ENCODE peak calls at places on chromosome 1, in five cellular contexts. V, J, H, Y and X are unnamed samples.

GRCh38 chr1:81801834-81802531 is 1.2 kb downstream of the ADGRL2 start:
- DNase-seq in V (peak; percentile 30), J (peak; percentile 55), H (peak; percentile 13), Y (no peak), X (peak; percentile 59)

GRCh38 chr1:222525956-222526355 is 21.9 kb downstream of the HHIPL2 start:
- DNase-seq in V (no peak), J (no peak), H (no peak), Y (no peak), X (no peak)

GRCh38 chr1:241250465-241250864 is 106.5 kb downstream of the RGS7 start:
- DNase-seq in V (no peak), J (no peak), H (no peak), Y (no peak), X (peak; percentile 27)

GRCh38 chr1:205456383-205456867 is 580 bp upstream of the BLACAT1 start:
- DNase-seq in V (no peak), J (no peak), H (no peak), Y (peak; percentile 61), X (no peak)

GRCh38 chr1:93519196-93519825 is 71.4 kb downstream of the FNBP1L start:
- DNase-seq in V (no peak), J (peak; percentile 10), H (no peak), Y (no peak), X (peak; percentile 45)

GRCh38 chr1:211340622-211341487 is 14.2 kb downstream of the TRAF5 start:
- DNase-seq in V (no peak), J (no peak), H (no peak), Y (no peak), X (no peak)

GRCh38 chr1:80882552-80882951 is 918.2 kb upstream of the ADGRL2 start:
- DNase-seq in V (no peak), J (peak; percentile 48), H (no peak), Y (no peak), X (peak; percentile 43)

GRCh38 chr1:29789910-29790247 is 553.6 kb downstream of the PTPRU start:
- DNase-seq in V (no peak), J (no peak), H (no peak), Y (no peak), X (no peak)

GRCh38 chr1:108861566-108861965 is 4.7 kb upstream of the AKNAD1 start:
- DNase-seq in V (no peak), J (no peak), H (no peak), Y (no peak), X (no peak)

GRCh38 chr1:227994632-227995300 is 12.0 kb upstream of the WNT3A start:
- DNase-seq in V (no peak), J (no peak), H (no peak), Y (no peak), X (no peak)

GRCh38 chr1:38892976-38893375 is 11.6 kb upstream of the GJA9 start:
- DNase-seq in V (no peak), J (no peak), H (no peak), Y (no peak), X (no peak)

GRCh38 chr1:38889589-38889988 is 8.2 kb upstream of the GJA9 start:
- DNase-seq in V (no peak), J (no peak), H (no peak), Y (no peak), X (no peak)

GRCh38 chr1:38896169-38896568 is 14.8 kb upstream of the GJA9 start:
- DNase-seq in V (no peak), J (no peak), H (no peak), Y (no peak), X (no peak)

GRCh38 chr1:38888423-38889333 is 7.3 kb upstream of the GJA9 start:
- DNase-seq in V (no peak), J (no peak), H (no peak), Y (no peak), X (no peak)

DNA sequence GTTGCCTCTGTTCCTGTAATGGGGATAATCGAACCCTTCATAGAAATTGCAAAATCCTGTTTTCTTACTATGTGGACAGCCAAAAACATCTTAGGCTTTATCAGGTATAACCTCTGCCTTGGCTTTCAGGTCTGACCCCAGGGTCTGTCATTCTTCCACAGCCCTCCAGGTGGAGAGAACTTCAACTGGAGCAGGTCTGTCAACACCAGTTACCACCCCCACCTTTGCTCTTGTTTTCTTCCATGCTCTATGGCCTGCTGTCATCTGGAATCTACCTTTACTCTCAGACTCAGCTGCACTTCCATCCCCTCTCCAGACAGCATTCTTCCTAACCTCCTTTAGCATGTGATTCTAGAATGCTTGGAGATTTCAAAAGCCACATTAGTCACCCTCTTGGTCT is 10.4 kb upstream of the GJA9 start:
- DNase-seq in V (no peak), J (no peak), H (no peak), Y (no peak), X (peak; percentile 2)
- TF ChIP-seq CTCF in V (no peak), J (peak; percentile 22), H (no peak), Y (no peak), X (no peak)

DNA sequence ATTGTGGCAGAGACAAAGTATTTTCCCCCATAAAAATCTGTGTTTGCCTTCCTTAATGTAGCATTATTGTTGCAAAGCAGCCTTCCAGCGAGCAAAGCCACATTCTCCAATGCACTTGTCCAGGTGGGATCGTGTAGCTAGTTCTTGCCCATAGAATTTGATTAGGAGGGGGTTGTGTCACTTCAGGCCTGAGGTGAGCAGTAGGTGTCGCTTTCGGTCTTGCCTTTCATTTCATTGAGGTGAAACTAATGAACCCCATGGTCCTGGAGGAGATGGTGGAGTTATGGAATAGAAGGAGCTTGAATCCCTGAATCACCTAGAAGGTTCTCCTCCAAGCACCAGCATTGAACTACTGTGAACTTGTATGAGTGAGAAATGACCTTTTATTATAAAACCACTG is 318.9 kb upstream of the PBX1 start:
- DNase-seq in V (peak; percentile 23), J (no peak), H (peak; percentile 5), Y (no peak), X (peak; percentile 52)
- TF ChIP-seq CTCF in V (no peak), J (no peak), H (peak; percentile 41), Y (no peak), X (peak; percentile 30)

DNA sequence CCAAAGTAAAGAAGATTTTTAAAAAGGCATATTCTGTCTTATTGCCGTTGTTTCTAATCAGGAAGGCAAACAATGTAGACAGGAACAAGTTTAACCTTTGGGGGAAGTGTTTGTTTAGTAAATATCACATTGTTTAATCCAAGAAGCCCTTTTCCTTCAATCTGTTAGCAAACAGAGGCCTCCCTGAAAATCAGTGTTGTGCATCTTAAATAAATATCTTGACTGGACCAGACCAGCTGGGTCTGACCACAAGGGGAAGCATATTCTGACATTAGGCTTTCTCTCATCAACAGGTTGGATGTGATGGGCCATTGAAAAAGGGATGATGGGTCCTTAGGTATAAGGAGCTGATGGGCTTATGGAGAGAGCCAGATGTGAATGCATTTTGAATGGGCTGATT is 81.8 kb upstream of the SGIP1 start:
- DNase-seq in V (no peak), J (no peak), H (no peak), Y (no peak), X (no peak)
- TF ChIP-seq CTCF in V (no peak), J (peak; percentile 29), H (peak; percentile 7), Y (no peak), X (no peak)

DNA sequence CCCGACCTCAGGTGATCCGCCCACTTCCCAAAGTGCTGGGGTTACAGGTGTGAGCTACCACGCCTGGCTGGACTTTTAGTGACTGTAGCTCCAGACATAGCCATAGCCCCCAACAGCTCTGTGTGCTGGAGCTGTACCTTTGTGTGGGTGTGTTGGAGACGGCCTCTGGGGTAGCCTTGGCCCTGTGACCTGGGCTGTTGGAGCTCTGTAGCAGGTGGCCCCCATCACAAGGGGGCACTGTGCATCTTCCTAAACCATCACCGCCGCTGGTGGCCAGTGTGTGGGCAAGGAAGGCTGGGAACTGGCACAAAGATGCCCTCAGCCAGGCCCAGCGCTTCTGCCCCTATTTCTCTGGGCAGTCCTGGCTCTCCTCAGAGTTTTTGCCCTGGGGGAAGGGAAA is 38.4 kb upstream of the FOXO6 start:
- DNase-seq in V (no peak), J (no peak), H (peak; percentile 27), Y (no peak), X (peak; percentile 62)
- TF ChIP-seq CTCF in V (no peak), J (peak; percentile 52), H (peak; percentile 69), Y (no peak), X (peak; percentile 31)

DNA sequence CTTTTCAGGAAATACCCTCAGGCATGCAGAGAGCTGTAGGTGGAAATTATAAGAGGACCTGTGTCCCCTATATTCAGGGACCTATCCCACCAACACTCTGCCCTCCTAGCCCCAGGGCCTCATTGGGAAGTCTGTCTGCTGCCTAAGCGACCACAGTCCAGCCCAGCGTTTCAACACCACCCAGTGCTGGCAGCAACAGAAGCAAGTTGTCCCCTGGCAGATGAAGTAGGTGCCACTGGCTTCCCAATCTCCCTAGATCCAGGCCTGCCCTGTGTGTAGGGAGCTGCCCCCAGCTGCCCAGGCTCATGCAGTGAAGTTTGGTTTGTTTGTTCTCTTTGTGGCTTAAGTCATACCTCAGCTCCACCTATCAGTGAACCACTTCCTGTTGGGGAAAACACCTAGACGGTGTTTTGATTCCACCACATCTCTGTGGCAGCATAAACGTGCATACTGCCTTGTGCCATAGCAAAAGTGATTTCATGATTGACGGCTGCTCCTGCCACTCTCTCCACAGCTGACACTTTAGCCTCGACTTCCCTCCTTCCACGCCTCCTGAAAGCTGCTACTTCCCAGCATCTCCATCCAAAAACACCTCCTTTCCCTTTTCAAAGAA is 8.1 kb upstream of the LEFTY1 start:
- DNase-seq in V (peak; percentile 56), J (no peak), H (no peak), Y (peak; percentile 88), X (peak; percentile 78)
- TF ChIP-seq CTCF in V (no peak), J (no peak), H (no peak), Y (no peak), X (no peak)

GRCh38 chr1:212950243-212951057 is at the start of gene VASH2:
- DNase-seq in V (peak; percentile 79), J (peak; percentile 82), H (peak; percentile 80), Y (peak; percentile 88), X (peak; percentile 94)
- TF ChIP-seq CTCF in V (no peak), J (peak; percentile 26), H (no peak), Y (no peak), X (no peak)

DNA sequence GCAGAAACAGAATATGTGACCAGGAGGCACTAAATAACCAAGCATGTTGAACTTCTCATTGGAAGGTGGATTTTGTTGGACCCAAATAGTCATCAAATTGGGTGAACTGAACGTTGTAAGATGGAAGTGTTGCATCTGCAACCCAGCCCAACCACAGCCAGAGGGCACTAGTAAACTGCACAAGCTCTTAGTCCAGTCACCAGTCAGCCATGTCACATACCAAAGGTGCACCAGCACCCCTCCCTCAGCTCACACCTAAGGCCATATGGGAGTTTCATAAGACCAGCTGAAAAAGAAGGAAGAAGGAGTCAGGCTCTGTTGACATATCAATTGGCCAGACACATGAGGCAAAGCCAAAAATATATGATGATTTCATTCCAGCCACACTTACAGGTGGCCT is 481.7 kb upstream of the NR5A2 start:
- DNase-seq in V (no peak), J (no peak), H (no peak), Y (no peak), X (peak; percentile 41)
- TF ChIP-seq CTCF in V (no peak), J (peak; percentile 28), H (no peak), Y (no peak), X (peak; percentile 36)

GRCh38 chr1:27109103-27109822 is 45.7 kb downstream of the SLC9A1 start:
- DNase-seq in V (no peak), J (no peak), H (no peak), Y (no peak), X (peak; percentile 45)
- TF ChIP-seq CTCF in V (no peak), J (peak; percentile 23), H (peak; percentile 26), Y (no peak), X (no peak)

DNA sequence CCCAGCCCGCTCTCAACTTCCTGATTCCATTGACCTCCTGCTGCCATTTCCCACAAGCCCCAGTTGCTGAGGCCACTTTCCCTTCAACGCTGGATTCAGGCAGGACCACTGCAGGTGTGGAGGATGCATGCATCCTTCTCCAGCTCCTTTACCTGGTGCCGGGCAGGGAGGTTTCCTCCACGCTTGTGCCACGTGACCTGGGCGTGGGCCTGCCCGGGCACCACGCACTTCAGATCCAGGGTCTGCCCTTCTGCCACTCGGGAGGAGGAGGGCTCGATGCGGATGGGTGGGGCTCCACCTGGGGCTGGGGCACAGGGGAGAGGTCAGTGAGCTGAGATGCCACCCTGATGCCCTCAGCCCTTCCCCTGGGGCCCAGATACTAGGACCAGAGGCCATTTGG is 31.9 kb downstream of the LDLRAD2 start:
- DNase-seq in V (no peak), J (no peak), H (no peak), Y (no peak), X (no peak)
- TF ChIP-seq CTCF in V (no peak), J (no peak), H (no peak), Y (no peak), X (no peak)